ENCODE peak calls at places on chromosomes 1 and 21, in five cellular contexts. One of them, this sample, is unnamed.

GRCh38 chr1:63967901-63968300 is 194.1 kb downstream of the ROR1 start:
- DNase-seq in upper lobe of left lung: no peak
- DNase-seq in pancreas: no peak
- DNase-seq in DND-41: no peak
- DNase-seq in neural progenitor cell: no peak
- DNase-seq in this sample: no peak

GRCh38 chr1:169491845-169492281 is 6.1 kb upstream of the SLC19A2 start:
- DNase-seq in upper lobe of left lung: no peak
- DNase-seq in pancreas: no peak
- DNase-seq in DND-41: no peak
- DNase-seq in neural progenitor cell: no peak
- DNase-seq in this sample: no peak

GRCh38 chr1:21773585-21773984 is 9.4 kb downstream of the USP48 start:
- DNase-seq in upper lobe of left lung: no peak
- DNase-seq in pancreas: no peak
- DNase-seq in DND-41: no peak
- DNase-seq in neural progenitor cell: no peak
- DNase-seq in this sample: no peak

GRCh38 chr1:183989078-183989577 is 48.4 kb downstream of the COLGALT2 start:
- DNase-seq in upper lobe of left lung: no peak
- DNase-seq in pancreas: no peak
- DNase-seq in DND-41: no peak
- DNase-seq in neural progenitor cell: no peak
- DNase-seq in this sample: no peak

GRCh38 chr1:164380893-164381292 is 178.1 kb upstream of the PBX1 start:
- DNase-seq in upper lobe of left lung: no peak
- DNase-seq in pancreas: peak; percentile 2
- DNase-seq in DND-41: no peak
- DNase-seq in neural progenitor cell: no peak
- DNase-seq in this sample: no peak

GRCh38 chr21:34061983-34062382 is 11.4 kb upstream of the MRPS6 start:
- DNase-seq in upper lobe of left lung: no peak
- DNase-seq in pancreas: no peak
- DNase-seq in DND-41: peak; percentile 33
- DNase-seq in neural progenitor cell: no peak
- DNase-seq in this sample: no peak

GRCh38 chr1:74681001-74681400 is 7.4 kb upstream of the ERICH3 start:
- DNase-seq in upper lobe of left lung: no peak
- DNase-seq in pancreas: no peak
- DNase-seq in DND-41: no peak
- DNase-seq in neural progenitor cell: no peak
- DNase-seq in this sample: no peak

GRCh38 chr1:3021233-3021671 is at the start of gene ACTRT2:
- DNase-seq in upper lobe of left lung: peak; percentile 34
- DNase-seq in pancreas: no peak
- DNase-seq in DND-41: no peak
- DNase-seq in neural progenitor cell: no peak
- DNase-seq in this sample: no peak

GRCh38 chr1:18948913-18949688 is 7.4 kb downstream of the IFFO2 start:
- DNase-seq in upper lobe of left lung: no peak
- DNase-seq in pancreas: peak; percentile 51
- DNase-seq in DND-41: no peak
- DNase-seq in neural progenitor cell: peak; percentile 37
- DNase-seq in this sample: no peak

GRCh38 chr1:59990470-59990869 is 63.9 kb upstream of the CYP2J2 start:
- DNase-seq in upper lobe of left lung: no peak
- DNase-seq in pancreas: no peak
- DNase-seq in DND-41: no peak
- DNase-seq in neural progenitor cell: no peak
- DNase-seq in this sample: no peak

GRCh38 chr1:32234792-32235191 is 12.2 kb upstream of the FAM167B start:
- DNase-seq in upper lobe of left lung: no peak
- DNase-seq in pancreas: no peak
- DNase-seq in DND-41: no peak
- DNase-seq in neural progenitor cell: no peak
- DNase-seq in this sample: no peak

GRCh38 chr1:73801912-73802429 is 396.0 kb downstream of the LRRIQ3 start:
- DNase-seq in upper lobe of left lung: no peak
- DNase-seq in pancreas: no peak
- DNase-seq in DND-41: no peak
- DNase-seq in neural progenitor cell: no peak
- DNase-seq in this sample: no peak

GRCh38 chr21:41956926-41957729 is 3.3 kb upstream of the C2CD2 start:
- DNase-seq in upper lobe of left lung: no peak
- DNase-seq in pancreas: no peak
- DNase-seq in DND-41: peak; percentile 34
- DNase-seq in neural progenitor cell: no peak
- DNase-seq in this sample: no peak

GRCh38 chr1:228407118-228408040 is 744 bp upstream of the TRIM11 start:
- DNase-seq in upper lobe of left lung: no peak
- DNase-seq in pancreas: no peak
- DNase-seq in DND-41: no peak
- DNase-seq in neural progenitor cell: peak; percentile 60
- DNase-seq in this sample: no peak

GRCh38 chr1:230518511-230518910 is 92.4 kb upstream of the PGBD5 start:
- DNase-seq in upper lobe of left lung: no peak
- DNase-seq in pancreas: no peak
- DNase-seq in DND-41: no peak
- DNase-seq in neural progenitor cell: peak; percentile 69
- DNase-seq in this sample: no peak

GRCh38 chr1:44608141-44608540 is 66.1 kb downstream of the TMEM53 start:
- DNase-seq in upper lobe of left lung: no peak
- DNase-seq in pancreas: no peak
- DNase-seq in DND-41: no peak
- DNase-seq in neural progenitor cell: no peak
- DNase-seq in this sample: no peak

GRCh38 chr1:117467336-117467735 is 100.1 kb downstream of the MAN1A2 start:
- DNase-seq in upper lobe of left lung: no peak
- DNase-seq in pancreas: no peak
- DNase-seq in DND-41: no peak
- DNase-seq in neural progenitor cell: no peak
- DNase-seq in this sample: no peak

GRCh38 chr1:183734600-183735036 is 70.3 kb upstream of the RGL1 start:
- DNase-seq in upper lobe of left lung: no peak
- DNase-seq in pancreas: peak; percentile 3
- DNase-seq in DND-41: no peak
- DNase-seq in neural progenitor cell: peak; percentile 54
- DNase-seq in this sample: no peak

GRCh38 chr1:198363752-198364151 is 176.7 kb downstream of the ATP6V1G3 start:
- DNase-seq in upper lobe of left lung: no peak
- DNase-seq in pancreas: no peak
- DNase-seq in DND-41: no peak
- DNase-seq in neural progenitor cell: no peak
- DNase-seq in this sample: no peak

GRCh38 chr1:11109361-11109760 is 9.7 kb upstream of the EXOSC10 start:
- DNase-seq in upper lobe of left lung: no peak
- DNase-seq in pancreas: no peak
- DNase-seq in DND-41: no peak
- DNase-seq in neural progenitor cell: no peak
- DNase-seq in this sample: no peak

GRCh38 chr1:8090241-8090702 is 64.2 kb upstream of the ERRFI1 start:
- DNase-seq in upper lobe of left lung: no peak
- DNase-seq in pancreas: no peak
- DNase-seq in DND-41: no peak
- DNase-seq in neural progenitor cell: no peak
- DNase-seq in this sample: no peak

GRCh38 chr1:113811888-113812660 is at the start of gene RSBN1:
- DNase-seq in upper lobe of left lung: peak; percentile 100
- DNase-seq in pancreas: peak; percentile 99
- DNase-seq in DND-41: peak; percentile 99
- DNase-seq in neural progenitor cell: peak; percentile 99
- DNase-seq in this sample: peak; percentile 98
- TF ChIP-seq CTCF in upper lobe of left lung: peak; percentile 19
- TF ChIP-seq CTCF in pancreas: no peak
- TF ChIP-seq CTCF in DND-41: no peak
- TF ChIP-seq CTCF in neural progenitor cell: no peak
- TF ChIP-seq CTCF in this sample: no peak

DNA sequence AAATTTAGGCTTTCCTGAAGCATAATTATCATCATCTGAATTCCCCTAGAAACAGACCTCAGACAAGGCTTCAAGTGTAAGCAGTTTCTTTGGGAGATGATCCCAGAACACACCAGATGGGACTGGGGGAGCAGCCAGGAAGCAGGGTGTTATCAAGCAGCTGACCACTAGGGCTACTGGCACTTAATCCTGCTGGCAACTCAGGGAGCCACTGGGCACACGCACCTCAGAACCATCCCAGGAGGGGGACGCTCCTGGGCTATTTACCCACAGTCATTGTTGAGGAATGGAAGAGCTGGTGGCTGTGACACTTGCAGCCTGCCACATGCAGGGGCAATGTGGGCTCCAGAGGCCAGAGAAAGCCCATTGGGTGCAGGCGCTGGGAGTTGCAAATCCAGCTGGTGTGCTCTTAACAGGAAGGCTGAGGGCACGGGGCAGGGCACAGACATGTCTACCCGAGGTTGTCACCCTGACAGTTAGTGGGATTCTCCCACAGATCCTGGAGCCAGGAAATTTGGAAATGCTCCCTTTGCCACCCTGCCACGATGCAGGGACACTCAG is 15.1 kb upstream of the IL22RA1 start:
- DNase-seq in upper lobe of left lung: no peak
- DNase-seq in pancreas: no peak
- DNase-seq in DND-41: no peak
- DNase-seq in neural progenitor cell: peak; percentile 16
- DNase-seq in this sample: no peak
- TF ChIP-seq CTCF in upper lobe of left lung: no peak
- TF ChIP-seq CTCF in pancreas: no peak
- TF ChIP-seq CTCF in DND-41: no peak
- TF ChIP-seq CTCF in neural progenitor cell: peak; percentile 27
- TF ChIP-seq CTCF in this sample: peak; percentile 33

DNA sequence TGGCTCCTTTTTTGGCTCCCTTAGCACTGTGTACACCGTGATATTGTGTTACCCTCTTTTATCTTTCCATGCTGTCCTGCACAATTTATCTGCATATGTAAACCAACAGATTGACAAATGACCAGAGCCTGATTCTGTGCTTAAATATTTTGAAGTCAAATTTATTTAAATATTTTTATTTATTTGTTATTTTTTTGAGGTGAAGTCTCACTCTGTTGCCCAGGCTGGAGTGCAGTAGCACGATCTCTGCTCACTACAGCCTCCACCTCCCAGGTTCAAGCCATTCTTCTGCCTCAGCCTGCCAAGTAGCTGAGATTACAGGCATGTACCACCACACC is 12.8 kb downstream of the PMF1 start:
- DNase-seq in upper lobe of left lung: no peak
- DNase-seq in pancreas: no peak
- DNase-seq in DND-41: no peak
- DNase-seq in neural progenitor cell: no peak
- DNase-seq in this sample: no peak
- TF ChIP-seq CTCF in upper lobe of left lung: no peak
- TF ChIP-seq CTCF in pancreas: peak; percentile 8
- TF ChIP-seq CTCF in DND-41: no peak
- TF ChIP-seq CTCF in neural progenitor cell: no peak
- TF ChIP-seq CTCF in this sample: no peak

GRCh38 chr1:14340244-14340800 is 258.2 kb upstream of the KAZN start:
- DNase-seq in upper lobe of left lung: no peak
- DNase-seq in pancreas: no peak
- DNase-seq in DND-41: no peak
- DNase-seq in neural progenitor cell: no peak
- DNase-seq in this sample: no peak

GRCh38 chr1:14347186-14347585 is 251.3 kb upstream of the KAZN start:
- DNase-seq in upper lobe of left lung: no peak
- DNase-seq in pancreas: no peak
- DNase-seq in DND-41: no peak
- DNase-seq in neural progenitor cell: no peak
- DNase-seq in this sample: no peak

GRCh38 chr1:14347776-14348175 is 250.7 kb upstream of the KAZN start:
- DNase-seq in upper lobe of left lung: no peak
- DNase-seq in pancreas: no peak
- DNase-seq in DND-41: no peak
- DNase-seq in neural progenitor cell: no peak
- DNase-seq in this sample: no peak

GRCh38 chr1:14350197-14350596 is 248.3 kb upstream of the KAZN start:
- DNase-seq in upper lobe of left lung: no peak
- DNase-seq in pancreas: no peak
- DNase-seq in DND-41: no peak
- DNase-seq in neural progenitor cell: no peak
- DNase-seq in this sample: no peak

DNA sequence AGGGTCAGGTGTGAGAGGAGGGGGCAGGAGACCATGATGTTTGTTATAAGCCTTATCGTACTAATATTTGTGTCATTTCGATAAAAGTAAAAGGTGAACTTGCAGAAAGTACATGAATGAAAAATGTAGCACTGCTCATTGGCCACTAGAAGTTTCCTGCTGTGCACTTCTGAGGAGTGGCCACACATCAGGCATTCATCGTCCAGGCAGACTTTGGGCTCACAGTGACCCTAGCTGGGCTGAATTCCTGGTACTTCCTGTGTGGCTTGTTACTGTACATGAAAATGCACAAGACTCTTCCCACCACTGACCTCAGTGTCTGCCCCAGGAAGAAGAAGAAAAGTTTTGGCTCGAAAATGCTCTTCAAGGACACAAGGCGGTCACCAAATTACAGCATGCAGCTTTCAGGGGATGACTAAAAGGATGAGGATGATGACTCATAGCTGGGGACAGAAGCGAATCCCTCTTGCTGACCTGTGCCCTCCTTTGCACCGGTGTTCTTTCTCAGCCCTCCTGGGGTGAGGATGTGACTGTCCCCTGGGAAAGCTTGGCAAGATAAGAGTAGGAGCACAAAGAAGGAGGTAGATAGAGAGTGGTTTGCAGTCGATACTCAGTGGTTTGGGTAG is 252.4 kb upstream of the KAZN start:
- DNase-seq in upper lobe of left lung: no peak
- DNase-seq in pancreas: no peak
- DNase-seq in DND-41: no peak
- DNase-seq in neural progenitor cell: no peak
- DNase-seq in this sample: no peak
- TF ChIP-seq CTCF in upper lobe of left lung: no peak
- TF ChIP-seq CTCF in pancreas: no peak
- TF ChIP-seq CTCF in DND-41: no peak
- TF ChIP-seq CTCF in neural progenitor cell: no peak
- TF ChIP-seq CTCF in this sample: no peak